ENCODE peak calls at places on chromosomes 2 and 18, in four cellular contexts. I is activated CD8-positive, alpha-beta T cell treated with anti-CD3 and anti-CD28 coated beads for 36 hours; B is suprapubic skin; R is endodermal cell. C is an unnamed sample.

GRCh38 chr2:237603718-237604362 is 13.3 kb upstream of the RAB17 start:
- DNase-seq in I (peak), B (no peak), R (peak), C (no peak)

GRCh38 chr2:215868886-215869285 is 144.5 kb downstream of the MREG start:
- DNase-seq in I (no peak), B (no peak), R (no peak), C (no peak)

GRCh38 chr2:40658917-40659316 is 207.0 kb upstream of the SLC8A1 start:
- DNase-seq in I (no peak), B (no peak), R (peak), C (no peak)

GRCh38 chr18:58903533-58903932 is 38.9 kb downstream of the ZNF532 start:
- DNase-seq in I (no peak), B (no peak), R (peak), C (no peak)

GRCh38 chr2:45406626-45407025 is 204.4 kb downstream of the SRBD1 start:
- DNase-seq in I (no peak), B (no peak), R (no peak), C (no peak)

GRCh38 chr2:163459986-163460385 is 275.8 kb downstream of the FIGN start:
- DNase-seq in I (no peak), B (no peak), R (no peak), C (no peak)

GRCh38 chr2:239025081-239025801 is 177.4 kb downstream of the TWIST2 start:
- DNase-seq in I (no peak), B (peak), R (no peak), C (no peak)

GRCh38 chr18:54148678-54149077 is 75.8 kb downstream of the MBD2 start:
- DNase-seq in I (no peak), B (no peak), R (no peak), C (no peak)

GRCh38 chr2:165469417-165469816 is at the start of gene CSRNP3:
- DNase-seq in I (no peak), B (no peak), R (peak), C (no peak)

GRCh38 chr18:58044370-58045264 is 591 bp downstream of the NEDD4L start:
- DNase-seq in I (peak), B (peak), R (peak), C (no peak)

GRCh38 chr2:160354677-160355076 is 138.9 kb downstream of the RBMS1 start:
- DNase-seq in I (no peak), B (no peak), R (no peak), C (no peak)

GRCh38 chr2:217277646-217278048 is 417.8 kb upstream of the TNP1 start:
- DNase-seq in I (no peak), B (no peak), R (no peak), C (no peak)

GRCh38 chr2:224971214-224971613 is 71.1 kb downstream of the DOCK10 start:
- DNase-seq in I (peak), B (no peak), R (peak), C (no peak)

GRCh38 chr18:29651121-29651675 is 1391.3 kb downstream of the DSC3 start:
- DNase-seq in I (no peak), B (no peak), R (no peak), C (no peak)

GRCh38 chr2:1461507-1462390 is 48.5 kb downstream of the TPO start:
- DNase-seq in I (no peak), B (no peak), R (no peak), C (peak)

GRCh38 chr2:206230060-206230890 is 44.2 kb upstream of the ZDBF2 start:
- DNase-seq in I (no peak), B (no peak), R (peak), C (no peak)
- TF ChIP-seq CTCF in I (no peak), B (no peak), R (peak), C (peak)

GRCh38 chr2:134293719-134294537 is 40.1 kb downstream of the MGAT5 start:
- DNase-seq in I (no peak), B (no peak), R (no peak), C (no peak)
- TF ChIP-seq CTCF in I (no peak), B (no peak), R (no peak), C (no peak)

GRCh38 chr2:119049968-119050657 is 108.1 kb downstream of the MARCO start:
- DNase-seq in I (peak), B (no peak), R (peak), C (no peak)
- TF ChIP-seq CTCF in I (no peak), B (no peak), R (peak), C (no peak)

DNA sequence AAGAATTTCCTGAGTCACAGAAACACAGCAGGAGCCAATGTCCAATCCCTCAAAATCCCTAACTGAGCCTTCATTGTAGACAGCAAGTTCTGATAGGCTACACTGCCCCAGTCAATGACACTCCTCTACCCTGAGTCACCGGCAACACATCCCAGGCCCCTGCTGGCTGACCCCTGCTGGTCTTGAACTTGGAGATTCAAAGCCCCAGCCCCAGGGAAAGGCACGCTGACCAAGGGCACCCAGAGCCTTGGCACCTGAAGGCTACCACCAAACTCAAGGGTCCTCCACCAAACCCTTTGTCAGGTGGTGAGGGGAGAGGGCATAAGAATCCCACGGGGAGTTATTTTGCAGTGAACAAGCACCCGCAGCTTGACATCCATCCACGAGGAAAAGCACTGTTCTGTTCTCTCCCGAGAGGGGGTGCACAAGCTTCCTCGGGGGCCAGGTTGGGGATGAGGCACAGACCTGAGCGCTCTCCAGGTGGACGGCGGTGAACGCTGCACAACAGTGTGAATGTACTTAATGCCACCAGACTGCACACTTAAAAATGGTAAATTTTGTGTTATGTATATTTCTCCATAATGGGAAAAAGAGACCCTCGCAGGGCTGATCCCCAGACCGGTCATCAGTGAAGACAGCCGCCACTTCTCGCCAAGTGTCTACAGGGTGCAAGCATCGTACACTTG is 46.9 kb downstream of the TFCP2L1 start:
- DNase-seq in I (no peak), B (no peak), R (peak), C (peak)
- TF ChIP-seq CTCF in I (no peak), B (no peak), R (no peak), C (no peak)